ENCODE peak calls at places on chromosomes 1 and 21, in seven cellular contexts. Q, Z, G, I, N, J and V are unnamed samples.
A peak's percentile ranks its signal among the peaks of the same experiment; 100 is the strongest.

GRCh38 chr1:196933531-196934189 is 9.9 kb upstream of the CFHR2 start:
- DNase-seq in Z (no peak), I (no peak), Q (peak; percentile 38), J (no peak), N (no peak), G (no peak), V (no peak)

GRCh38 chr1:152842556-152842955 is at the start of gene LCE6A:
- DNase-seq in Z (no peak), J (no peak), I (no peak), G (no peak), N (no peak), Q (no peak), V (no peak)

GRCh38 chr1:63198921-63199530 is 123.3 kb upstream of the FOXD3 start:
- DNase-seq in Z (no peak), Q (no peak), I (no peak), J (no peak), N (no peak), G (no peak), V (no peak)

GRCh38 chr1:52552505-52553371 is at the start of gene TUT4:
- DNase-seq in Z (peak; percentile 78), N (peak; percentile 71), J (peak; percentile 78), G (peak; percentile 73), I (peak; percentile 75), Q (peak; percentile 88), V (peak; percentile 83)

GRCh38 chr1:209500993-209501392 is 82.5 kb upstream of the CAMK1G start:
- DNase-seq in N (no peak), J (no peak), G (no peak), Q (no peak), Z (no peak), I (no peak), V (no peak)

GRCh38 chr1:220787069-220787614 is 429 bp downstream of the MTARC1 start:
- DNase-seq in I (no peak), J (peak; percentile 82), N (no peak), Z (no peak), Q (no peak), G (no peak), V (peak; percentile 88)

GRCh38 chr1:183993132-183993531 is 44.4 kb downstream of the COLGALT2 start:
- DNase-seq in G (no peak), I (no peak), Z (no peak), J (no peak), Q (no peak), N (no peak), V (no peak)

GRCh38 chr1:69315823-69316222 is 251.9 kb upstream of the LRRC7 start:
- DNase-seq in G (no peak), Q (no peak), N (no peak), Z (no peak), I (no peak), J (no peak), V (no peak)

GRCh38 chr1:70043806-70044205 is 161.6 kb downstream of the LRRC40 start:
- DNase-seq in N (no peak), J (no peak), I (peak; percentile 64), G (no peak), Q (no peak), Z (peak; percentile 86), V (no peak)

GRCh38 chr1:24641646-24642151 is 1.4 kb upstream of the SRRM1 start:
- DNase-seq in N (no peak), J (peak; percentile 24), Q (peak; percentile 67), G (peak; percentile 23), I (peak; percentile 16), Z (peak; percentile 32), V (no peak)

GRCh38 chr1:109370712-109371270 is 26.9 kb downstream of the SORT1 start:
- DNase-seq in G (no peak), J (peak; percentile 3), Z (peak; percentile 97), N (peak; percentile 32), I (peak; percentile 97), Q (no peak), V (no peak)

GRCh38 chr1:42005530-42005929 is 86.8 kb upstream of the HIVEP3 start:
- DNase-seq in J (no peak), G (no peak), Z (no peak), I (no peak), N (no peak), Q (no peak), V (no peak)

GRCh38 chr1:6365047-6365446 is 28.5 kb downstream of the ACOT7 start:
- DNase-seq in N (no peak), Q (no peak), G (peak; percentile 42), Z (no peak), J (no peak), I (no peak), V (no peak)

GRCh38 chr1:228379165-228379460 is 27.5 kb downstream of the TRIM11 start:
- DNase-seq in N (no peak), Z (peak; percentile 27), Q (peak; percentile 68), G (no peak), I (no peak), J (peak; percentile 29), V (no peak)

GRCh38 chr1:46219551-46220520 is 16.7 kb downstream of the LURAP1 start:
- DNase-seq in I (no peak), J (no peak), Z (no peak), N (no peak), Q (no peak), G (no peak), V (no peak)

GRCh38 chr1:96992871-96993270 is 271.3 kb downstream of the PTBP2 start:
- DNase-seq in G (no peak), J (no peak), N (no peak), Z (peak; percentile 75), Q (no peak), I (peak; percentile 76), V (no peak)

GRCh38 chr21:34890724-34891609 is 158.1 kb downstream of the RUNX1 start:
- DNase-seq in Q (peak; percentile 65), I (peak; percentile 48), N (no peak), Z (peak; percentile 61), J (peak; percentile 9), G (no peak), V (no peak)

GRCh38 chr1:199859525-199859924 is 168.0 kb upstream of the NR5A2 start:
- DNase-seq in G (no peak), I (peak; percentile 80), Z (peak; percentile 63), J (peak; percentile 44), Q (no peak), N (peak; percentile 25), V (no peak)

GRCh38 chr1:19203440-19203839 is 6.6 kb downstream of the UBR4 start:
- DNase-seq in Q (no peak), G (no peak), N (no peak), I (peak; percentile 85), Z (peak; percentile 90), J (peak; percentile 72), V (no peak)
- TF ChIP-seq CTCF in Q (no peak), G (no peak), N (no peak), I (no peak), Z (no peak), J (no peak), V (no peak)

GRCh38 chr1:2519729-2520128 is 6.7 kb downstream of the PANK4 start:
- DNase-seq in G (no peak), J (no peak), I (no peak), N (no peak), Q (no peak), Z (no peak), V (no peak)

GRCh38 chr1:2516946-2517345 is 9.4 kb downstream of the PANK4 start:
- DNase-seq in G (no peak), Z (no peak), I (no peak), N (no peak), J (no peak), Q (no peak), V (no peak)

GRCh38 chr1:2517966-2518365 is 8.4 kb downstream of the PANK4 start:
- DNase-seq in I (no peak), Z (no peak), N (no peak), J (no peak), G (no peak), Q (no peak), V (no peak)

GRCh38 chr1:2519029-2519685 is 7.2 kb downstream of the PANK4 start:
- DNase-seq in J (no peak), N (no peak), Z (no peak), I (no peak), G (no peak), Q (no peak), V (no peak)

GRCh38 chr1:2518528-2518927 is 7.9 kb downstream of the PANK4 start:
- DNase-seq in G (no peak), N (no peak), Z (no peak), J (no peak), Q (no peak), I (no peak), V (no peak)
- H3K4me1 ChIP-seq in G (peaks cover 17% of the 10 kb centered on the region), N (no peaks in the 10 kb centered on the region), Z (peaks cover 4% of the 10 kb centered on the region), J (peaks cover 7% of the 10 kb centered on the region), Q (peaks cover 8% of the 10 kb centered on the region), I (peaks cover 4% of the 10 kb centered on the region), V (no peaks in the 10 kb centered on the region)

GRCh38 chr1:119935373-119935772 is 39.1 kb upstream of the ADAM30 start:
- DNase-seq in Q (no peak), I (no peak), J (peak; percentile 44), N (no peak), G (no peak), Z (no peak), V (no peak)
- H3K36me3 ChIP-seq in Q (peaks cover 12% of the 10 kb centered on the region), I (peaks cover 38% of the 10 kb centered on the region), J (peaks cover 8% of the 10 kb centered on the region), N (peaks cover 95% of the 10 kb centered on the region), G (peaks cover 39% of the 10 kb centered on the region), Z (peaks cover 23% of the 10 kb centered on the region), V (no peaks in the 10 kb centered on the region)

GRCh38 chr1:205140113-205140512 is 18.3 kb upstream of the RBBP5 start:
- DNase-seq in I (no peak), G (no peak), Q (no peak), Z (no peak), J (no peak), N (no peak), V (no peak)

GRCh38 chr1:205133287-205133686 is 11.5 kb upstream of the RBBP5 start:
- DNase-seq in J (no peak), G (no peak), N (no peak), I (no peak), Q (no peak), Z (no peak), V (no peak)

GRCh38 chr1:205141236-205142104 is 19.7 kb upstream of the RBBP5 start:
- DNase-seq in J (peak; percentile 85), G (peak; percentile 77), N (peak; percentile 95), I (peak; percentile 86), Q (peak; percentile 80), Z (peak; percentile 71), V (peak; percentile 72)

GRCh38 chr1:205142105-205142475 is 20.3 kb upstream of the RBBP5 start:
- DNase-seq in G (no peak), N (no peak), Q (no peak), I (no peak), J (no peak), Z (no peak), V (no peak)

GRCh38 chr1:205137901-205138300 is 16.1 kb upstream of the RBBP5 start:
- DNase-seq in N (no peak), Z (no peak), J (no peak), G (no peak), Q (no peak), I (no peak), V (no peak)
- TF ChIP-seq CTCF in N (no peak), Z (no peak), J (no peak), G (no peak), Q (no peak), I (no peak), V (no peak)

GRCh38 chr1:151371340-151371739 is 1.2 kb downstream of the SELENBP1 start:
- DNase-seq in I (peak; percentile 26), Q (peak; percentile 81), Z (peak; percentile 19), G (no peak), N (peak; percentile 72), J (peak; percentile 81), V (no peak)
- H3K4me1 ChIP-seq in I (peaks cover 14% of the 10 kb centered on the region), Q (peaks cover 44% of the 10 kb centered on the region), Z (peaks cover 3% of the 10 kb centered on the region), G (no peaks in the 10 kb centered on the region), N (no peaks in the 10 kb centered on the region), J (peaks cover 40% of the 10 kb centered on the region), V (peaks cover 14% of the 10 kb centered on the region)